ENCODE peak calls at places on chromosomes 1 and 21, in six cellular contexts. A is neural crest cell, U is COR-L47, O is WTC11, K is CD14-positive monocyte, Y is naive B cell. H is an unnamed sample.

GRCh38 chr1:54980528-54981241 is at the start of gene TMEM61:
- DNase-seq in A (no peak), U (no peak), O (peak), K (no peak), Y (no peak), H (no peak)

GRCh38 chr1:233473549-233474204 is 140.2 kb upstream of the KCNK1 start:
- DNase-seq in A (no peak), U (peak), O (no peak), K (no peak), Y (no peak), H (no peak)

GRCh38 chr1:165949335-165950130 is 122.1 kb downstream of the UCK2 start:
- DNase-seq in A (peak), U (no peak), O (peak), K (no peak), Y (no peak), H (no peak)

GRCh38 chr1:12069616-12070244 is 6.6 kb downstream of the TNFRSF8 start:
- DNase-seq in A (no peak), U (no peak), O (no peak), K (no peak), Y (no peak), H (no peak)

GRCh38 chr21:41622831-41623548 is 115.0 kb upstream of the TMPRSS2 start:
- DNase-seq in A (no peak), U (no peak), O (no peak), K (no peak), Y (no peak), H (no peak)

GRCh38 chr1:51301844-51302162 is 28.6 kb downstream of the TTC39A start:
- DNase-seq in A (no peak), U (no peak), O (no peak), K (no peak), Y (no peak), H (no peak)

GRCh38 chr1:18112611-18113010 is 5.0 kb downstream of the IGSF21 start:
- DNase-seq in A (no peak), U (no peak), O (no peak), K (no peak), Y (no peak), H (no peak)

GRCh38 chr1:21251773-21252471 is 38.3 kb downstream of the ECE1 start:
- DNase-seq in A (no peak), U (no peak), O (no peak), K (no peak), Y (no peak), H (no peak)

GRCh38 chr1:228830185-228830953 is 95.1 kb downstream of the RHOU start:
- DNase-seq in A (no peak), U (no peak), O (peak), K (no peak), Y (no peak), H (no peak)

GRCh38 chr1:19512545-19512944 is 27.2 kb upstream of the CAPZB start:
- DNase-seq in A (no peak), U (no peak), O (no peak), K (no peak), Y (no peak), H (peak)

GRCh38 chr1:116560704-116561490 is 9.9 kb downstream of the CD58 start:
- DNase-seq in A (no peak), U (no peak), O (no peak), K (no peak), Y (no peak), H (no peak)

GRCh38 chr1:246319111-246319510 is 188.0 kb downstream of the SMYD3 start:
- DNase-seq in A (no peak), U (no peak), O (no peak), K (no peak), Y (no peak), H (no peak)

GRCh38 chr1:188706742-188707141 is 1770.9 kb downstream of the BRINP3 start:
- DNase-seq in A (no peak), U (no peak), O (no peak), K (no peak), Y (no peak), H (no peak)

GRCh38 chr1:3668585-3669300 is 16.4 kb downstream of the TP73 start:
- DNase-seq in A (no peak), U (peak), O (peak), K (peak), Y (no peak), H (no peak)

GRCh38 chr1:51541313-51542050 is 22.4 kb upstream of the EPS15 start:
- DNase-seq in A (no peak), U (no peak), O (no peak), K (no peak), Y (no peak), H (peak)